ENCODE peak calls at places on chromosomes 2 and 18, in six cellular contexts. D is body of pancreas, O is tibial nerve, N is kidney, W is astrocyte of the spinal cord, B is AG04450. X is an unnamed sample.

GRCh38 chr2:48896870-48897269 is 141.3 kb upstream of the LHCGR start:
- DNase-seq in D (no peak), O (no peak), N (no peak), W (no peak), B (no peak), X (no peak)

GRCh38 chr2:127454595-127455565 is 36.7 kb downstream of the PROC start:
- DNase-seq in D (peak; percentile 89), O (no peak), N (no peak), W (no peak), B (no peak), X (no peak)

GRCh38 chr18:2515408-2515807 is 55.9 kb downstream of the METTL4 start:
- DNase-seq in D (no peak), O (no peak), N (no peak), W (peak; percentile 91), B (peak; percentile 38), X (no peak)

GRCh38 chr2:168699834-168700417 is 102.5 kb upstream of the NOSTRIN start:
- DNase-seq in D (peak; percentile 59), O (peak; percentile 74), N (peak; percentile 97), W (peak; percentile 80), B (peak; percentile 92), X (no peak)

GRCh38 chr2:233346930-233347329 is 7.4 kb upstream of the DGKD start:
- DNase-seq in D (no peak), O (no peak), N (no peak), W (no peak), B (no peak), X (no peak)

GRCh38 chr2:187233811-187234210 is 214.2 kb downstream of the CALCRL start:
- DNase-seq in D (no peak), O (no peak), N (no peak), W (no peak), B (no peak), X (no peak)

GRCh38 chr2:175999283-175999819 is 2.7 kb downstream of the LNPK start:
- DNase-seq in D (no peak), O (no peak), N (no peak), W (no peak), B (no peak), X (no peak)

GRCh38 chr2:85053802-85054201 is 79.4 kb upstream of the TCF7L1 start:
- DNase-seq in D (no peak), O (no peak), N (no peak), W (peak; percentile 20), B (no peak), X (no peak)

GRCh38 chr2:152730591-152731333 is 12.3 kb downstream of the ARL6IP6 start:
- DNase-seq in D (no peak), O (peak; percentile 5), N (no peak), W (no peak), B (no peak), X (peak; percentile 35)

GRCh38 chr18:44897445-44898215 is 216.9 kb downstream of the SETBP1 start:
- DNase-seq in D (peak; percentile 88), O (no peak), N (no peak), W (no peak), B (no peak), X (no peak)

GRCh38 chr2:7379799-7380198 is 462.6 kb downstream of the RNF144A start:
- DNase-seq in D (peak; percentile 81), O (no peak), N (no peak), W (no peak), B (no peak), X (peak; percentile 39)

GRCh38 chr2:74760875-74761630 is 72.9 kb upstream of the HK2 start:
- DNase-seq in D (no peak), O (no peak), N (no peak), W (no peak), B (no peak), X (no peak)

GRCh38 chr2:219514196-219514761 is at the start of gene ASIC4:
- DNase-seq in D (no peak), O (no peak), N (peak; percentile 62), W (no peak), B (no peak), X (no peak)

GRCh38 chr2:112183327-112184025 is 45.3 kb downstream of the FBLN7 start:
- DNase-seq in D (no peak), O (no peak), N (no peak), W (no peak), B (no peak), X (no peak)

GRCh38 chr2:101151859-101152194 is 645 bp upstream of the TBC1D8 start:
- DNase-seq in D (peak; percentile 34), O (peak; percentile 17), N (no peak), W (peak; percentile 25), B (no peak), X (peak; percentile 18)

GRCh38 chr2:196511258-196511971 is 128.1 kb upstream of the CCDC150 start:
- DNase-seq in D (no peak), O (no peak), N (no peak), W (no peak), B (no peak), X (no peak)

GRCh38 chr2:112836695-112837117 is at the start of gene IL1B:
- DNase-seq in D (no peak), O (no peak), N (no peak), W (peak; percentile 39), B (peak; percentile 23), X (no peak)

GRCh38 chr18:55300469-55301195 is 287.4 kb downstream of the TCF4 start:
- DNase-seq in D (no peak), O (no peak), N (no peak), W (peak; percentile 62), B (no peak), X (peak; percentile 58)

GRCh38 chr2:6832556-6832955 is 33.2 kb downstream of the CMPK2 start:
- DNase-seq in D (no peak), O (no peak), N (no peak), W (no peak), B (no peak), X (no peak)

GRCh38 chr2:240432820-240433801 is 2.4 kb upstream of the GPC1 start:
- DNase-seq in D (peak; percentile 7), O (no peak), N (peak; percentile 69), W (no peak), B (no peak), X (no peak)

GRCh38 chr2:120740765-120741513 is 5.3 kb downstream of the GLI2 start:
- DNase-seq in D (no peak), O (no peak), N (no peak), W (peak; percentile 40), B (no peak), X (no peak)

GRCh38 chr2:39649491-39649890 is 16.2 kb upstream of the TMEM178A start:
- DNase-seq in D (no peak), O (no peak), N (no peak), W (no peak), B (no peak), X (no peak)

GRCh38 chr2:73823916-73824523 is 4.7 kb upstream of the STAMBP start:
- DNase-seq in D (peak; percentile 15), O (peak; percentile 21), N (no peak), W (peak; percentile 88), B (peak; percentile 76), X (peak; percentile 86)

GRCh38 chr2:42863751-42864150 is 71.4 kb upstream of the HAAO start:
- DNase-seq in D (no peak), O (no peak), N (no peak), W (no peak), B (no peak), X (no peak)

DNA sequence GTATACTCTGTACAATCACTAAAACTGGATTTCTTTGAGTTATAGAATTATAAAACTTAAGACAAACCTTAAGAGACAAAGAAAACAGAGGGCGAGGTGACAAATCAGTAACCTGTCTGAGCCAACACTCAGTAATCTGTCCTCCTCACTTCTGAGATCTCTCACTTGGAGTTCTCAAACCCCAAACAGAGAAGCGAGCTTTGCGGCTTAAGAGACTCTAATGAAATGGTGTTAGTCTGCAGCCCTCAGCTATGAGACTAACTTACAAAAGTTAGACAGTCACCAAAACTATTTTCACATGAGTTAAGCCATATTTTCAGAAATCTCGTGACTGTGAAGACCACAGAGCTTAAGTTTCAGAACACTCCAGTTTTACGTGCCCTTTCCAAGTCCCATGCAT is 140.6 kb downstream of the TMX3 start:
- DNase-seq in D (no peak), O (no peak), N (no peak), W (no peak), B (no peak), X (no peak)
- H3K4me3 ChIP-seq in D (no peak overlapping the region), O (no peak overlapping the region), N (no peak overlapping the region), W (no peak overlapping the region), B (no peak overlapping the region), X (no peak overlapping the region)

GRCh38 chr2:29954316-29954715 is 32.9 kb upstream of the ALK start:
- DNase-seq in D (no peak), O (no peak), N (no peak), W (no peak), B (no peak), X (no peak)
- TF ChIP-seq CTCF in D (no peak), O (no peak), N (no peak), W (no peak), B (no peak), X (no peak)

GRCh38 chr2:64202206-64202864 is 58.1 kb upstream of the PELI1 start:
- DNase-seq in D (no peak), O (no peak), N (no peak), W (peak; percentile 33), B (peak; percentile 74), X (peak; percentile 72)

GRCh38 chr2:64203131-64204005 is 59.1 kb upstream of the PELI1 start:
- DNase-seq in D (no peak), O (no peak), N (no peak), W (peak; percentile 55), B (no peak), X (peak; percentile 34)

GRCh38 chr2:64204716-64205115 is 60.5 kb upstream of the PELI1 start:
- DNase-seq in D (no peak), O (no peak), N (no peak), W (no peak), B (no peak), X (peak; percentile 50)

GRCh38 chr2:64205415-64205814 is 61.2 kb upstream of the PELI1 start:
- DNase-seq in D (no peak), O (no peak), N (no peak), W (no peak), B (no peak), X (no peak)

DNA sequence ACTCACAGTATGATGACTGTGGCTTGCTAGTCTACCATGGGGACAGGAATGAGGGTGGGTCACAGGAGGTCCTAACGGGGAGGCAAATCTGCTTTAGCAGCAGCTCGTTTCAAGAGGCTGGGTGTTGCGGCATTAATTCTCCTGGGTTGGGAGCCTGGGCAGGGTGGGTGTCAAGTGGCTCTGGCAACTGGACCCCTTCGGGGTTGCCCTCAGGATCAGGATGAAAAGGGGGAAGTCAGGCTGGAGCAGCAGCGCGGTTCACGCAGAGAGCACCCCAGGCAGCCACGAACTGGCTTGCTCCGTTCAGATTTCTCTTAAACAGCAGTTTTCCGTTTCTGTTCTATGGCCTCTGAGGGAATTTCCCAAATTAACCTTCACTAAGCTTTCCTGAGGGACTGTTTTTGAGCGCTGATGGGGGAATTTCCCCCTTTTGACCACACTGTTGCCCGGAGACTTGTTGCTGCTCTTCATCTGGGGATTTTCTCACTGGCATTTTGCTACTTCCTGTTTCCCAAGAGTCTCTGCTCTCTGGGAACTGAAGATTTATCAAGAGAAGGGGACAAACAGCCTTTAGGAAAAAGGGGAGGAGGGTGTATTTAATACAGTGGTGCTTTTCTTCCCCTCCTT is 59.9 kb upstream of the PELI1 start:
- DNase-seq in D (peak; percentile 11), O (no peak), N (no peak), W (no peak), B (no peak), X (peak; percentile 92)
- H3K4me3 ChIP-seq in D (no peak overlapping the region), O (no peak overlapping the region), N (peak overlapping the region; percentile 54), W (no peak overlapping the region), B (no peak overlapping the region), X (peak overlapping the region; percentile 50)

DNA sequence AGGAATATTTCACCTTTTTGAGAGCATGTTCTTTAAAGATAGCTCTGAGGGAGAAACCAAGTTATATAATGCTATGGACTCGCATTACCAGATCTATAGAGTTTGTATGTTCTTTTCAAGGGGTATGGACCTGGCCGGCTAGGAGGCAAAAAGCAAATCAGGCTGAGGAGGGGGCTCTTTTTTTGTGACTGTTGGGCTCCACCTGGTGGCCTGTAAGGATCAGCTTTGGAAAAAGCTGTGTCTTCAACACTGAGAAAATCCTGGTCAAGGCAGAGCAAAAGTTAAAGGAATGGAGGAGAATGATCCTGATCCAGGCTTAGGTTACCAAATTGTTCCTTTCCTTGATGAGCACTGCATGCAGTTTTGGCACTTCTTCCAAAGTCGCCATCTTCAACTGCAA is 180.5 kb downstream of the DIS3L2 start:
- DNase-seq in D (peak; percentile 61), O (no peak), N (no peak), W (peak; percentile 33), B (no peak), X (peak; percentile 47)
- TF ChIP-seq CTCF in D (peak; percentile 47), O (peak; percentile 8), N (peak; percentile 52), W (peak; percentile 78), B (peak; percentile 75), X (peak; percentile 56)